ENCODE peak calls at places on chromosome 10, in six cellular contexts. N is activated naive CD8-positive, alpha-beta T cell treated with anti-CD3 and anti-CD28 coated beads for 36 hours; C is RKO; O is stimulated activated CD4-positive, alpha-beta T cell treated with anti-CD3 and anti-CD28 coated beads, Interleukin-2, amount 100 ng/mL, for 48 hours; W is foreskin keratinocyte; Q is GM23248. H is an unnamed sample.

GRCh38 chr10:15541376-15541775 is 170.3 kb upstream of the FAM171A1 start:
- DNase-seq in Q (peak; percentile 36), C (no peak), O (no peak), N (no peak), W (peak; percentile 2), H (no peak)

GRCh38 chr10:8055420-8056349 is 1.2 kb downstream of the GATA3 start:
- DNase-seq in N (peak; percentile 53), C (no peak), Q (no peak), O (no peak), W (no peak), H (peak; percentile 83)

GRCh38 chr10:44949127-44949802 is 10.3 kb upstream of the RASSF4 start:
- DNase-seq in C (no peak), W (no peak), Q (no peak), O (no peak), N (no peak), H (no peak)

GRCh38 chr10:101793526-101793925 is 10.3 kb upstream of the NPM3 start:
- DNase-seq in N (no peak), C (no peak), O (no peak), W (no peak), Q (no peak), H (peak; percentile 32)

GRCh38 chr10:3119796-3120459 is 52.6 kb downstream of the PFKP start:
- DNase-seq in W (no peak), Q (peak; percentile 74), O (no peak), C (peak; percentile 66), N (no peak), H (peak; percentile 97)

GRCh38 chr10:588246-589165 is 101.0 kb downstream of the DIP2C start:
- DNase-seq in W (no peak), N (no peak), Q (peak; percentile 61), C (no peak), O (no peak), H (peak; percentile 93)

GRCh38 chr10:125849448-125849847 is 26.1 kb downstream of the BCCIP start:
- DNase-seq in W (no peak), N (no peak), Q (no peak), C (no peak), O (no peak), H (no peak)

GRCh38 chr10:35480150-35480549 is 125.0 kb upstream of the GJD4 start:
- DNase-seq in Q (no peak), O (no peak), W (no peak), N (no peak), C (no peak), H (no peak)

GRCh38 chr10:12583891-12584595 is 234.7 kb downstream of the CAMK1D start:
- DNase-seq in N (no peak), O (no peak), W (no peak), Q (no peak), C (peak; percentile 33), H (no peak)

GRCh38 chr10:35453855-35454532 is 117.7 kb downstream of the CCNY start:
- DNase-seq in O (no peak), N (no peak), C (peak; percentile 19), Q (peak; percentile 88), W (peak; percentile 41), H (no peak)

GRCh38 chr10:65010845-65011244 is 1489.6 kb downstream of the REEP3 start:
- DNase-seq in Q (no peak), C (no peak), W (no peak), O (no peak), N (no peak), H (no peak)

GRCh38 chr10:34364253-34365037 is 450.7 kb downstream of the PARD3 start:
- DNase-seq in W (no peak), Q (no peak), C (no peak), N (no peak), O (no peak), H (no peak)

GRCh38 chr10:78772486-78772885 is 296.3 kb upstream of the ZMIZ1 start:
- DNase-seq in N (no peak), O (no peak), Q (no peak), C (no peak), W (no peak), H (peak; percentile 74)

GRCh38 chr10:122291739-122292138 is 20.6 kb downstream of the BTBD16 start:
- DNase-seq in O (no peak), Q (no peak), N (no peak), W (no peak), C (no peak), H (no peak)

GRCh38 chr10:126421745-126422144 is 33.5 kb upstream of the ADAM12 start:
- DNase-seq in W (peak; percentile 26), C (peak; percentile 28), N (no peak), O (no peak), Q (peak; percentile 98), H (peak; percentile 79)

GRCh38 chr10:68516766-68517165 is 10.6 kb downstream of the SLC25A16 start:
- DNase-seq in W (peak; percentile 3), C (no peak), Q (peak; percentile 89), N (no peak), O (no peak), H (peak; percentile 75)

GRCh38 chr10:98528166-98528784 is 81.5 kb upstream of the HPS1 start:
- DNase-seq in W (no peak), O (no peak), C (no peak), Q (peak; percentile 77), N (no peak), H (peak; percentile 80)

GRCh38 chr10:132664407-132664806 is 121.5 kb downstream of the NKX6-2 start:
- DNase-seq in C (no peak), O (no peak), Q (no peak), N (no peak), W (no peak), H (no peak)

GRCh38 chr10:117363027-117363426 is 12.2 kb downstream of the PDZD8 start:
- DNase-seq in N (no peak), C (peak; percentile 78), O (no peak), W (peak; percentile 74), Q (peak; percentile 81), H (no peak)

GRCh38 chr10:121112618-121113384 is 261.6 kb downstream of the WDR11 start:
- DNase-seq in W (peak; percentile 56), C (no peak), Q (no peak), N (no peak), O (no peak), H (no peak)

GRCh38 chr10:58175990-58176910 is 91.4 kb downstream of the IPMK start:
- DNase-seq in N (no peak), C (peak; percentile 34), O (no peak), W (no peak), Q (peak; percentile 56), H (no peak)

GRCh38 chr10:46537309-46537708 is 19.1 kb downstream of the GPRIN2 start:
- DNase-seq in C (no peak), O (no peak), W (no peak), Q (no peak), N (no peak), H (no peak)

GRCh38 chr10:97879241-97879640 is 29.6 kb downstream of the GOLGA7B start:
- DNase-seq in W (no peak), N (no peak), Q (no peak), C (no peak), O (no peak), H (no peak)

GRCh38 chr10:35637456-35637855 is 4.6 kb downstream of the FZD8 start:
- DNase-seq in N (no peak), C (no peak), O (no peak), Q (no peak), W (no peak), H (no peak)

GRCh38 chr10:69327463-69328345 is 49.4 kb downstream of the HK1 start:
- DNase-seq in O (no peak), W (peak; percentile 37), C (no peak), N (peak; percentile 29), Q (no peak), H (peak; percentile 76)

GRCh38 chr10:21309427-21309826 is 216.1 kb downstream of the SKIDA1 start:
- DNase-seq in N (no peak), C (no peak), W (no peak), Q (no peak), O (no peak), H (no peak)

GRCh38 chr10:88117869-88118632 is 254.6 kb downstream of the PTEN start:
- DNase-seq in Q (no peak), W (no peak), C (no peak), N (peak; percentile 21), O (no peak), H (no peak)

GRCh38 chr10:92562424-92562823 is 11.5 kb downstream of the IDE start:
- DNase-seq in O (no peak), C (no peak), W (no peak), N (no peak), Q (no peak), H (peak; percentile 19)

GRCh38 chr10:30495687-30496086 is 61.7 kb downstream of the MAP3K8 start:
- DNase-seq in Q (peak; percentile 74), C (no peak), W (no peak), O (no peak), N (no peak), H (no peak)